ENCODE peak calls at places on chromosome 22, in six cellular contexts. H, F, C, K, D and W are unnamed samples.

GRCh38 chr22:20867179-20868099 is 8.6 kb downstream of the SNAP29 start:
- DNase-seq in F (peak), K (no peak), H (no peak), C (peak), D (no peak), W (peak)

GRCh38 chr22:21621891-21622623 is 7.8 kb downstream of the YDJC start:
- DNase-seq in F (no peak), K (no peak), C (no peak), H (no peak), D (no peak), W (no peak)

GRCh38 chr22:42622061-42622710 is 7.5 kb upstream of the POLDIP3 start:
- DNase-seq in F (no peak), C (no peak), K (no peak), H (no peak), D (no peak), W (no peak)

GRCh38 chr22:50524664-50525103 is 714 bp downstream of the SCO2 start:
- DNase-seq in D (no peak), F (peak), H (no peak), C (no peak), K (no peak), W (no peak)

GRCh38 chr22:47277001-47277400 is 514.6 kb downstream of the TBC1D22A start:
- DNase-seq in H (no peak), C (no peak), K (no peak), F (no peak), D (no peak), W (no peak)

GRCh38 chr22:45475876-45476514 is 26.7 kb upstream of the FBLN1 start:
- DNase-seq in H (no peak), C (no peak), K (no peak), F (no peak), D (no peak), W (no peak)

GRCh38 chr22:43876866-43877509 is 14.7 kb upstream of the SULT4A1 start:
- DNase-seq in F (no peak), H (no peak), C (no peak), D (no peak), K (no peak), W (no peak)

GRCh38 chr22:45468872-45469572 is 33.7 kb upstream of the FBLN1 start:
- DNase-seq in F (no peak), H (no peak), C (peak), K (no peak), D (no peak), W (no peak)

GRCh38 chr22:33563568-33563967 is 356.7 kb downstream of the LARGE1 start:
- DNase-seq in D (no peak), C (no peak), K (no peak), F (no peak), H (no peak), W (no peak)

GRCh38 chr22:38504731-38505594 is 1.1 kb downstream of the DDX17 start:
- DNase-seq in F (peak), H (no peak), C (peak), D (peak), K (peak), W (peak)

GRCh38 chr22:41915035-41915782 is at the start of gene SHISA8:
- DNase-seq in H (peak), D (peak), K (peak), F (no peak), C (peak), W (peak)

GRCh38 chr22:25666308-25666707 is 75.7 kb upstream of the MYO18B start:
- DNase-seq in C (no peak), H (no peak), K (no peak), D (no peak), F (peak), W (no peak)

GRCh38 chr22:46070722-46071450 is 79.4 kb upstream of the PPARA start:
- DNase-seq in F (peak), D (peak), C (peak), H (no peak), K (peak), W (peak)

GRCh38 chr22:31876156-31877035 is 67.9 kb upstream of the YWHAH start:
- DNase-seq in K (no peak), D (no peak), C (peak), H (no peak), F (no peak), W (no peak)

GRCh38 chr22:17303840-17304779 is 65.2 kb upstream of the CECR2 start:
- DNase-seq in H (peak), C (no peak), K (peak), D (peak), F (no peak), W (no peak)

GRCh38 chr22:30262917-30263741 is 3.5 kb downstream of the OSM start:
- DNase-seq in C (peak), K (peak), D (peak), F (peak), H (peak), W (peak)

GRCh38 chr22:40029189-40029890 is 34.6 kb downstream of the FAM83F start:
- DNase-seq in K (no peak), H (no peak), D (no peak), C (no peak), F (no peak), W (no peak)

GRCh38 chr22:21918466-21919185 is 34.0 kb downstream of the PPM1F start:
- DNase-seq in H (no peak), K (no peak), C (no peak), F (no peak), D (no peak), W (no peak)